ENCODE peak calls at places on chromosomes 13 and 19, in eight cellular contexts. L is foreskin melanocyte; U is D341Med; O is mammary epithelial cell; N is germinal center; G is stimulated activated CD4-positive, alpha-beta T cell treated with anti-CD3 and anti-CD28 coated beads, Interleukin-15, amount 100 ng/mL, for 24 hours; J is activated CD8-positive, alpha-beta memory T cell treated with anti-CD3 and anti-CD28 coated beads, Interleukin-2, amount 50 U/mL, for 48 hours; K is GOT3. H is an unnamed sample.

GRCh38 chr19:45265375-45265774 is 14.3 kb downstream of the MARK4 start:
- DNase-seq in L (no peak), U (no peak), O (no peak), N (no peak), G (no peak), J (no peak), K (no peak), H (no peak)

GRCh38 chr13:49395416-49396277 is 48.2 kb downstream of the CAB39L start:
- DNase-seq in L (no peak), U (no peak), O (no peak), N (no peak), G (no peak), J (no peak), K (no peak), H (no peak)

GRCh38 chr19:1489463-1489971 is 633 bp downstream of the PCSK4 start:
- DNase-seq in L (no peak), U (no peak), O (no peak), N (no peak), G (no peak), J (no peak), K (no peak), H (no peak)

GRCh38 chr19:2462635-2463421 is 6.1 kb upstream of the LMNB2 start:
- DNase-seq in L (peak), U (peak), O (peak), N (no peak), G (no peak), J (no peak), K (peak), H (peak)

GRCh38 chr13:60755380-60756163 is 358.6 kb downstream of the TDRD3 start:
- DNase-seq in L (no peak), U (no peak), O (no peak), N (no peak), G (no peak), J (no peak), K (no peak), H (no peak)

GRCh38 chr13:30033681-30034447 is 183.4 kb upstream of the UBL3 start:
- DNase-seq in L (peak), U (no peak), O (peak), N (no peak), G (no peak), J (no peak), K (no peak), H (no peak)

GRCh38 chr19:45117167-45117594 is 24.2 kb downstream of the PPP1R37 start:
- DNase-seq in L (no peak), U (no peak), O (no peak), N (no peak), G (peak), J (peak), K (no peak), H (no peak)

GRCh38 chr13:20869540-20869939 is 33.0 kb downstream of the XPO4 start:
- DNase-seq in L (no peak), U (peak), O (no peak), N (no peak), G (no peak), J (no peak), K (no peak), H (no peak)

GRCh38 chr13:41588899-41589298 is 131.5 kb downstream of the RGCC start:
- DNase-seq in L (peak), U (no peak), O (peak), N (no peak), G (peak), J (peak), K (no peak), H (no peak)

GRCh38 chr13:100314132-100314910 is 225.4 kb downstream of the PCCA start:
- DNase-seq in L (no peak), U (no peak), O (peak), N (no peak), G (no peak), J (no peak), K (no peak), H (no peak)

GRCh38 chr19:10343495-10343894 is 4.1 kb upstream of the ICAM3 start:
- DNase-seq in L (no peak), U (no peak), O (no peak), N (no peak), G (no peak), J (no peak), K (no peak), H (no peak)

GRCh38 chr13:34391071-34391470 is 551.0 kb upstream of the NBEA start:
- DNase-seq in L (peak), U (no peak), O (peak), N (no peak), G (no peak), J (no peak), K (no peak), H (no peak)

GRCh38 chr13:104414771-104415170 is 1348.6 kb upstream of the SLC10A2 start:
- DNase-seq in L (peak), U (no peak), O (no peak), N (no peak), G (no peak), J (no peak), K (no peak), H (no peak)

GRCh38 chr19:36152061-36152885 is at the start of gene COX7A1:
- DNase-seq in L (no peak), U (no peak), O (no peak), N (no peak), G (no peak), J (no peak), K (no peak), H (no peak)

GRCh38 chr19:35074426-35075201 is 33.1 kb downstream of the HPN start:
- DNase-seq in L (no peak), U (no peak), O (no peak), N (no peak), G (no peak), J (no peak), K (no peak), H (no peak)

GRCh38 chr19:53809518-53810186 is 14.5 kb downstream of the NLRP12 start:
- DNase-seq in L (no peak), U (no peak), O (no peak), N (no peak), G (peak), J (peak), K (no peak), H (no peak)

GRCh38 chr13:109567315-109567714 is 219.1 kb downstream of the IRS2 start:
- DNase-seq in L (no peak), U (no peak), O (no peak), N (no peak), G (no peak), J (no peak), K (no peak), H (no peak)